ENCODE peak calls at places on chromosomes 4 and X, in four cellular contexts. T is GM12891, K is SK-N-SH, N is GM12892. U is an unnamed sample.

GRCh38 chr4:165418116-165418515 is 39.3 kb downstream of the CPE start:
- DNase-seq in T (no peak), K (no peak), N (no peak), U (no peak)

GRCh38 chr4:145933134-145933533 is 5.5 kb downstream of the ZNF827 start:
- DNase-seq in T (no peak), K (no peak), N (no peak), U (no peak)

GRCh38 chrX:37347420-37347819 is 1.7 kb upstream of the PRRG1 start:
- DNase-seq in T (no peak), K (no peak), N (no peak), U (no peak)

GRCh38 chr4:170139764-170140163 is 50.0 kb upstream of the AADAT start:
- DNase-seq in T (no peak), K (no peak), N (no peak), U (no peak)

GRCh38 chr4:33996075-33996718 is 2248.1 kb downstream of the ARAP2 start:
- DNase-seq in T (no peak), K (no peak), N (no peak), U (no peak)

GRCh38 chr4:138961687-138962086 is 53.9 kb upstream of the NOCT start:
- DNase-seq in T (no peak), K (no peak), N (no peak), U (no peak)

GRCh38 chrX:79081895-79082512 is 62.5 kb upstream of the GPR174 start:
- DNase-seq in T (no peak), K (peak; percentile 33), N (peak; percentile 2), U (no peak)

GRCh38 chr4:88177981-88178632 is 19.7 kb upstream of the ABCG2 start:
- DNase-seq in T (no peak), K (no peak), N (no peak), U (no peak)

GRCh38 chr4:101067383-101067782 is 279.9 kb downstream of the PPP3CA start:
- DNase-seq in T (no peak), K (no peak), N (no peak), U (no peak)

GRCh38 chr4:84258905-84259830 is 239.9 kb downstream of the NKX6-1 start:
- DNase-seq in T (no peak), K (no peak), N (no peak), U (no peak)

GRCh38 chr4:8607603-8608481 is 15.3 kb downstream of the CPZ start:
- DNase-seq in T (peak; percentile 83), K (peak; percentile 97), N (peak; percentile 83), U (no peak)

GRCh38 chr4:14650127-14650526 is 352.2 kb upstream of the CPEB2 start:
- DNase-seq in T (no peak), K (no peak), N (no peak), U (no peak)

GRCh38 chrX:151153086-151153485 is 23.3 kb upstream of the GPR50 start:
- DNase-seq in T (no peak), K (no peak), N (no peak), U (no peak)

GRCh38 chr4:125022855-125023501 is 291.8 kb upstream of the FAT4 start:
- DNase-seq in T (no peak), K (no peak), N (no peak), U (no peak)

GRCh38 chr4:53855886-53856260 is 208.5 kb downstream of the CHIC2 start:
- DNase-seq in T (no peak), K (no peak), N (no peak), U (no peak)

GRCh38 chrX:1883772-1884171 is 268.9 kb downstream of the ASMT start:
- DNase-seq in T (no peak), K (no peak), N (no peak), U (no peak)

GRCh38 chr4:10984815-10985214 is 300.2 kb upstream of the CLNK start:
- DNase-seq in T (no peak), K (no peak), N (no peak), U (no peak)

GRCh38 chr4:77075869-77076801 is at the start of gene CCNI:
- DNase-seq in T (peak; percentile 68), K (peak; percentile 94), N (peak; percentile 70), U (peak; percentile 96)

GRCh38 chrX:16585486-16586370 is 64.2 kb upstream of the S100G start:
- DNase-seq in T (no peak), K (no peak), N (no peak), U (no peak)

GRCh38 chr4:138863160-138863559 is 152.4 kb upstream of the NOCT start:
- DNase-seq in T (no peak), K (no peak), N (no peak), U (no peak)

GRCh38 chr4:76087007-76087769 is 12.7 kb downstream of the ART3 start:
- DNase-seq in T (no peak), K (peak; percentile 51), N (no peak), U (no peak)

GRCh38 chrX:148811236-148811635 is 310.8 kb downstream of the AFF2 start:
- DNase-seq in T (no peak), K (no peak), N (no peak), U (no peak)

GRCh38 chrX:109776986-109777385 is 43.9 kb upstream of the ACSL4 start:
- DNase-seq in T (no peak), K (no peak), N (no peak), U (no peak)

GRCh38 chrX:11386001-11386523 is 92.8 kb downstream of the AMELX start:
- DNase-seq in T (no peak), K (no peak), N (no peak), U (no peak)

GRCh38 chr4:72970756-72971155 is 98.8 kb downstream of the COX18 start:
- DNase-seq in T (no peak), K (no peak), N (no peak), U (no peak)

GRCh38 chr4:73019462-73020047 is 50.0 kb downstream of the COX18 start:
- DNase-seq in T (peak; percentile 17), K (peak; percentile 49), N (no peak), U (no peak)

GRCh38 chr4:119204898-119205297 is 7.6 kb upstream of the USP53 start:
- DNase-seq in T (no peak), K (no peak), N (no peak), U (no peak)

GRCh38 chr4:4425696-4426095 is 38.8 kb downstream of the NSG1 start:
- DNase-seq in T (no peak), K (no peak), N (no peak), U (no peak)

GRCh38 chr4:86506591-86506990 is 87.5 kb upstream of the PTPN13 start:
- DNase-seq in T (no peak), K (no peak), N (no peak), U (no peak)

GRCh38 chr4:6918345-6918744 is 8.7 kb downstream of the TBC1D14 start:
- DNase-seq in T (no peak), K (no peak), N (no peak), U (no peak)

GRCh38 chrX:123835661-123836371 is 24.0 kb upstream of the XIAP start:
- DNase-seq in T (no peak), K (no peak), N (no peak), U (no peak)

GRCh38 chrX:150088042-150088441 is 149.8 kb upstream of the EOLA2 start:
- DNase-seq in T (no peak), K (no peak), N (no peak), U (no peak)

GRCh38 chrX:150085881-150086280 is 147.6 kb upstream of the EOLA2 start:
- DNase-seq in T (no peak), K (no peak), N (no peak), U (no peak)

GRCh38 chrX:150087612-150088011 is 149.3 kb upstream of the EOLA2 start:
- DNase-seq in T (no peak), K (no peak), N (no peak), U (no peak)

GRCh38 chrX:150086371-150086770 is 148.1 kb upstream of the EOLA2 start:
- DNase-seq in T (no peak), K (peak; percentile 5), N (no peak), U (no peak)

DNA sequence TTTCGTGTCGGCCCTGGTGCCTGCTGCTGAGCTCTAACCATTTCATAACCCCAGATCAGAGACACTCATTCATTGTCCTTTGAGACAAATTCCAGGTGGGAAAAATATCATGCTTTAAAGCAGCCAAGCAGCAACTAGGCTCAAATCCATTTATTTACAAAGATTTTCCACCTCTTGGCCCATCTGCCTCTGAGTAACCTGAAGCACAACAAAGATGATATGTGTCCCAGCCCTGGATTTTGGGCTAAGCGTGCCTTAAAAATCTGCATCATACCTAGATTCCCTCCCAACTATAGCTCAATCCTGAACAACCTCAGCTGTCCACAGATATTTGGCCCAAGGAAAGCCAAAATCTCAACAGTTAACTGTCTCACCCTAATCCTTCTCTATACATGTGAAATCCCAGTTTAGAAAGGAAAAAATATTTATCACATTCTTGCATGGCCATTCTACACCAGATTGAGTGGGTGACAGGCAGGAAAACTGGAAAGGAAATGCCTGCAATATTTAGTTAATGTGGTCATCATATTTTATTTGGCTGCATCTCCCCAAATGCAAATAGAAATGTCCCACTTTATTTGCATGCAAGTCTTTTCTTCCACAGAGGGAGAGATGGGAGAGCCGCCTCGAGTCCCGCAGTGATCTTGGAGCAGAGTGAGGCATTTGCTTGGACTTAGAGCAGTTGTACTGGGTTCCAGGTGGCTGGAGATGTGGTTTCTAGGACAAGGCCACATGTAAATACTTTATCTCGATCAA is 146.4 kb upstream of the EOLA2 start:
- DNase-seq in T (no peak), K (no peak), N (no peak), U (no peak)
- TF ChIP-seq POLR2AphosphoS5 in T (no peak), K (no peak), N (no peak), U (no peak)

GRCh38 chr4:154491341-154491679 is 289 bp downstream of the DCHS2 start:
- DNase-seq in T (peak; percentile 36), K (peak; percentile 35), N (peak; percentile 19), U (no peak)
- TF ChIP-seq POLR2AphosphoS5 in T (no peak), K (no peak), N (no peak), U (no peak)

GRCh38 chr4:158169931-158170690 is 2.7 kb downstream of the GASK1B start:
- DNase-seq in T (no peak), K (no peak), N (no peak), U (no peak)
- TF ChIP-seq POLR2AphosphoS5 in T (no peak), K (no peak), N (no peak), U (no peak)

GRCh38 chrX:154396948-154397887 is 959 bp upstream of the RPL10 start:
- DNase-seq in T (peak; percentile 47), K (peak; percentile 79), N (peak; percentile 61), U (peak; percentile 87)
- TF ChIP-seq POLR2AphosphoS5 in T (no peak), K (no peak), N (no peak), U (no peak)

GRCh38 chr4:163702736-163703135 is 208.2 kb downstream of the TMA16 start:
- DNase-seq in T (no peak), K (no peak), N (no peak), U (no peak)

GRCh38 chr4:163697121-163697520 is 202.6 kb downstream of the TMA16 start:
- DNase-seq in T (no peak), K (no peak), N (no peak), U (no peak)

GRCh38 chr4:163707873-163708272 is 213.4 kb downstream of the TMA16 start:
- DNase-seq in T (no peak), K (no peak), N (no peak), U (no peak)

DNA sequence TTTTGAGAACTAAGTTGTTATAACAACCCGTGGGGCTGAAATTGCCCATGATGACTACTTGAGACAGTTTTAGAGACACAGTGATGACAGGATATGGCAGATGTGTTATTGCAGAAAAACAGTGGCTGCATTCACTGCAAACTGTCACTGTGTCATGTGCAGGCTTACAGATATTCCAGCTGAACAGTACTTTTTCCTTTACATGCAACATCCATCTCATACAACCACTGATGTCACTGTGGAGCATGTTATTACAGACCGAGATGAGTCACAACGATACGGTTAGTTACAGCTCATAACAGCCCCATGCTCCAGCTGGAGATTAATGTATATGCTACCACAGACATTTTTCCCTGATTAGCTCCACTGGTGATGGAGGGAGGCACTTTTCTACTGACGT is 207.4 kb downstream of the TMA16 start:
- DNase-seq in T (no peak), K (no peak), N (no peak), U (no peak)
- TF ChIP-seq POLR2AphosphoS5 in T (no peak), K (no peak), N (no peak), U (no peak)

U was measured in suprapubic skin.